ENCODE peak calls at places on chromosomes 5 and 9, in eight cellular contexts. U is right lobe of liver, P is body of pancreas, H is IMR-90, W is testis, I is esophagus muscularis mucosa, Q is HCT116, C is ovary. A is an unnamed sample.

GRCh38 chr5:10854526-10855277 is 93.7 kb upstream of the DAP start:
- DNase-seq in U (no peak), P (no peak), H (no peak), W (no peak), I (peak; percentile 90), Q (no peak), C (no peak), A (no peak)

GRCh38 chr5:31717586-31717985 is 78.7 kb downstream of the PDZD2 start:
- DNase-seq in U (no peak), P (no peak), H (no peak), W (no peak), I (no peak), Q (no peak), C (no peak), A (no peak)

GRCh38 chr9:128702445-128702948 is at the start of gene PKN3:
- DNase-seq in U (peak; percentile 89), P (peak; percentile 86), H (peak; percentile 66), W (peak; percentile 89), I (no peak), Q (peak; percentile 69), C (peak; percentile 86), A (peak; percentile 91)

GRCh38 chr5:159971514-159971913 is 37.4 kb upstream of the TTC1 start:
- DNase-seq in U (no peak), P (no peak), H (no peak), W (no peak), I (no peak), Q (no peak), C (no peak), A (no peak)

GRCh38 chr5:36160617-36161016 is 8.7 kb downstream of the SKP2 start:
- DNase-seq in U (no peak), P (no peak), H (no peak), W (no peak), I (no peak), Q (no peak), C (no peak), A (no peak)

GRCh38 chr9:14498824-14499223 is 184.9 kb upstream of the NFIB start:
- DNase-seq in U (no peak), P (no peak), H (no peak), W (no peak), I (no peak), Q (no peak), C (no peak), A (no peak)

GRCh38 chr5:145362261-145362660 is 472.9 kb downstream of the PRELID2 start:
- DNase-seq in U (no peak), P (no peak), H (peak; percentile 93), W (no peak), I (no peak), Q (no peak), C (no peak), A (no peak)

GRCh38 chr5:14114615-14115251 is 28.4 kb upstream of the TRIO start:
- DNase-seq in U (no peak), P (no peak), H (no peak), W (no peak), I (no peak), Q (no peak), C (no peak), A (no peak)

GRCh38 chr5:5128766-5129165 is 11.4 kb upstream of the ADAMTS16 start:
- DNase-seq in U (no peak), P (no peak), H (no peak), W (no peak), I (no peak), Q (no peak), C (no peak), A (no peak)

GRCh38 chr5:83608122-83608521 is 112.5 kb downstream of the HAPLN1 start:
- DNase-seq in U (no peak), P (peak; percentile 26), H (peak; percentile 40), W (peak; percentile 41), I (peak; percentile 37), Q (peak; percentile 38), C (no peak), A (peak; percentile 8)

GRCh38 chr5:180523629-180524466 is 29.7 kb downstream of the CNOT6 start:
- DNase-seq in U (no peak), P (no peak), H (peak; percentile 36), W (no peak), I (no peak), Q (no peak), C (no peak), A (no peak)

GRCh38 chr5:138653502-138653901 is 78.3 kb upstream of the HSPA9 start:
- DNase-seq in U (no peak), P (no peak), H (peak; percentile 35), W (no peak), I (no peak), Q (peak; percentile 18), C (no peak), A (peak; percentile 46)

GRCh38 chr5:168681556-168682183 is 102.5 kb upstream of the PANK3 start:
- DNase-seq in U (peak; percentile 90), P (no peak), H (peak; percentile 57), W (no peak), I (no peak), Q (no peak), C (peak; percentile 72), A (peak; percentile 78)

GRCh38 chr9:84667571-84668203 is 1.8 kb upstream of the NTRK2 start:
- DNase-seq in U (no peak), P (peak; percentile 37), H (peak; percentile 12), W (peak; percentile 54), I (no peak), Q (no peak), C (peak; percentile 34), A (no peak)

GRCh38 chr9:123257276-123257675 is 11.1 kb downstream of the STRBP start:
- DNase-seq in U (no peak), P (no peak), H (no peak), W (no peak), I (no peak), Q (no peak), C (no peak), A (no peak)

GRCh38 chr9:74517188-74517587 is 20.1 kb downstream of the RORB start:
- DNase-seq in U (no peak), P (no peak), H (no peak), W (no peak), I (no peak), Q (no peak), C (no peak), A (peak; percentile 13)

GRCh38 chr9:136142416-136142800 is 23.7 kb upstream of the TMEM250 start:
- DNase-seq in U (peak; percentile 42), P (no peak), H (no peak), W (no peak), I (no peak), Q (no peak), C (no peak), A (no peak)

GRCh38 chr5:106825379-106825778 is 845.4 kb downstream of the EFNA5 start:
- DNase-seq in U (no peak), P (no peak), H (peak; percentile 2), W (no peak), I (no peak), Q (no peak), C (no peak), A (no peak)

GRCh38 chr5:66959668-66960067 is 236.9 kb downstream of the CD180 start:
- DNase-seq in U (no peak), P (no peak), H (peak; percentile 54), W (no peak), I (no peak), Q (no peak), C (no peak), A (no peak)

GRCh38 chr5:147643142-147643541 is 133.3 kb upstream of the DPYSL3 start:
- DNase-seq in U (no peak), P (no peak), H (peak; percentile 1), W (no peak), I (no peak), Q (no peak), C (no peak), A (no peak)
- H3K36me3 ChIP-seq in U (no peaks in the 10 kb centered on the region), P (no peaks in the 10 kb centered on the region), H (no peaks in the 10 kb centered on the region), W (no peaks in the 10 kb centered on the region), I (no peaks in the 10 kb centered on the region), Q (no peaks in the 10 kb centered on the region), C (no peaks in the 10 kb centered on the region), A (no peaks in the 10 kb centered on the region)

DNA sequence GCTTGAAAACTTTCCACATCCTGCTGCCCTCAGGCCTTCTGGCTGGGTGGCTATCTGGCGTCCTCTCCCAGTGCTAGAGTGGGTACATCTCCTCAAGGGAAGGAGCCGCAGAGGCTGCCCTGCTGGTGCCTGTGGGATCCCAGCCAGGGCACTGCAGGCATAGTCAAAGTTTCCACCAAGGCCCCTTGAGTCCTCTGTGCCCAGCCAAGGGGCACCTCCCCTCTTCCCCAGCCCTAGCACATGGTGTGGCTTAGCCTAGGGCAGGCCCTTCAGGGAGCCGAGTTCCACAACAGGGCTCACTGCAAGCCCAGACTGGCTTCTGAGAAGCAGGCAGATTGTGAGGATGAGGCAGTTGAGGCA is 103.2 kb downstream of the RGS3 start:
- DNase-seq in U (peak; percentile 37), P (no peak), H (no peak), W (no peak), I (no peak), Q (no peak), C (peak; percentile 27), A (no peak)
- TF ChIP-seq POLR2A in U (no peak), P (no peak), H (no peak), W (no peak), I (no peak), Q (no peak), C (no peak), A (no peak)

DNA sequence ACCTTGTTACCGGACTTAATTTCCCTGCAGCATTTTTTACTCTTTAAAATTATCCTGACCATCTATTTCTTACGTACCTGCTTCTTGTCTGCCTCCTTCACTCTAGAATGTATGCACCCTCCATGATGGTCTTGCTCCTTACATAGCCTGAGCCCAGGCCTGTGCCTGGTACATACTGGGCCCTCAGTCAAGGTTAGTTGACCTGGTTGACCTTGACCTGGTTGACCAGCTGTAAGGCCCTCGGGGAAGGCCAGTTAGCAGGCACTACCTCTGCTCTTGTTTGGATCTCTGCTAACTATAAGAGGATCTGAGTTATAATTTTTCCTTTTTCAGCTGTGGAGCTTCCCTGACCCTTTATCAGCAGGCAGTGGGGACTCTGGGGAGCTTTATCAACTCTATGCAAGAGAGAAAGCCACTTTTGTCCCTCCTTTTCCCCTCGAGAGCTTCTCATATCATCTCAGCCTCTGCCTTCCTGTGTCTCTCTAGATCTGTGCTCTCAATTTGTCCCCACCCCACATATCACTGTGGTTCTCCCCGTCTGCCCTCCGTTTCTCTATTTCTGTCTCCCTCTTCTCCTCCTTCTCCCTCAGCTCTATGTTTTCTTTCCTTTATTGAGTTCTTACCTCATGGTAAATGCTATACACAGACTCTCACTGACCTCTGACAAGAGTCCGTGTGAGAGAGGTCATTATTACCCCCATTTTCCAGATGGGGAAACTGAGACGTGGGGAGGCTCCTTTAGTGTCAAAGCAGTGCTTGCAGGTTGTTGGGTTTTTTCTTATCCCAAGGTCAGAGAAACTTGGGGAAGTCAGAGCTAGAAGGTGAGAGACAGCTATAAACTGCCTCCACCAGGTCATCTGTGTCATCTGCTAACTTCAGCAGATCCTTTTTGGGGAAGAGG is 28.6 kb downstream of the SPRY4 start:
- DNase-seq in U (no peak), P (no peak), H (no peak), W (no peak), I (no peak), Q (no peak), C (no peak), A (no peak)
- TF ChIP-seq CTCF in U (no peak), P (no peak), H (no peak), W (no peak), I (no peak), Q (no peak), C (no peak), A (no peak)

DNA sequence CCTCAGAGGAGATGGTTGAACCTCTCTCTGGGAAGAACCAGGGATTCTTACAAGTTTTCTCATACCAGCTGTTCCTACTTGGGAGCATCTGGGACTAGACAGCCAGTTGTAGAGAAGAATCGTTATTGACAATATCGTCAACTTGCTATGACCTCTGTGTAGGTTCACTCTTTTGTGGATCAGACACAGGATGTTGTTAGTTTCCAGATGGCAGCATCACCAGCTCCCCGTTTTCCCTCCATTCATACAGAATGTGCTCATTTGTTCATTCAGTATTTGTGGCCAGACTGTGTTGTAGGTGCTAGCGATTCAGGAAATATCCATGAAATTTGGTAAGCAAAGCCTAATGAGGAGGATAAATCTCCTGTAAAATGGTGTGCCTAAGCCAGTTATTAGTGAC is 3.7 kb downstream of the PDE8B start:
- DNase-seq in U (no peak), P (no peak), H (no peak), W (no peak), I (no peak), Q (no peak), C (no peak), A (no peak)
- H3K36me3 ChIP-seq in U (no peaks in the 10 kb centered on the region), P (no peaks in the 10 kb centered on the region), H (no peaks in the 10 kb centered on the region), W (no peaks in the 10 kb centered on the region), I (no peaks in the 10 kb centered on the region), Q (no peaks in the 10 kb centered on the region), C (no peaks in the 10 kb centered on the region), A (no peaks in the 10 kb centered on the region)